ENCODE peak calls at places on chromosomes 6 and 20, in five cellular contexts. J is WTC11, G is A549, O is K562, Y is HepG2. A is an unnamed sample.

GRCh38 chr20:36654506-36654905 is 8.5 kb upstream of the SLA2 start:
- DNase-seq in J (no peak), G (no peak), Y (no peak), O (no peak), A (no peak)

GRCh38 chr20:49790077-49790798 is 22.4 kb upstream of the SLC9A8 start:
- DNase-seq in G (peak; percentile 89), O (peak; percentile 89), Y (peak; percentile 49), J (peak; percentile 33), A (no peak)

GRCh38 chr6:27839303-27840081 is 72.7 kb downstream of the OR2B2 start:
- DNase-seq in J (no peak), Y (peak; percentile 59), G (peak; percentile 74), O (no peak), A (no peak)

GRCh38 chr6:6741264-6741663 is 152.7 kb downstream of the LY86 start:
- DNase-seq in Y (no peak), G (no peak), J (no peak), O (no peak), A (no peak)

GRCh38 chr6:168277274-168277669 is 42.3 kb downstream of the DACT2 start:
- DNase-seq in G (no peak), Y (no peak), J (no peak), O (no peak), A (no peak)

GRCh38 chr20:63309261-63310071 is 16.5 kb downstream of the COL20A1 start:
- DNase-seq in G (peak; percentile 45), O (peak; percentile 77), J (peak; percentile 75), Y (peak; percentile 41), A (no peak)

GRCh38 chr20:23629017-23629541 is 8.7 kb downstream of the CST3 start:
- DNase-seq in Y (peak; percentile 98), O (no peak), G (peak; percentile 83), J (no peak), A (no peak)

GRCh38 chr6:11810039-11810541 is 31.5 kb upstream of the ADTRP start:
- DNase-seq in G (peak; percentile 90), O (peak; percentile 45), Y (no peak), J (no peak), A (no peak)

GRCh38 chr6:121858976-121859375 is 423.5 kb downstream of the GJA1 start:
- DNase-seq in Y (no peak), G (no peak), J (no peak), O (no peak), A (no peak)

GRCh38 chr6:40733290-40733689 is 146.1 kb upstream of the LRFN2 start:
- DNase-seq in G (no peak), O (no peak), J (no peak), Y (no peak), A (no peak)

GRCh38 chr20:43937586-43937985 is 22.9 kb downstream of the TOX2 start:
- DNase-seq in G (no peak), O (no peak), J (no peak), Y (no peak), A (no peak)

GRCh38 chr20:41340327-41341055 is at the start of gene LPIN3:
- DNase-seq in O (peak; percentile 98), J (peak; percentile 94), Y (peak; percentile 92), G (peak; percentile 91), A (no peak)

GRCh38 chr20:41141153-41141815 is 3.9 kb downstream of the PLCG1 start:
- DNase-seq in O (peak; percentile 29), G (no peak), J (no peak), Y (peak; percentile 49), A (no peak)

GRCh38 chr20:17698419-17698818 is 1.3 kb upstream of the BANF2 start:
- DNase-seq in G (no peak), O (no peak), Y (no peak), J (no peak), A (no peak)

GRCh38 chr6:136317023-136317649 is 27.5 kb upstream of the BCLAF1 start:
- DNase-seq in G (peak; percentile 69), O (peak; percentile 68), Y (peak; percentile 62), J (peak; percentile 60), A (peak; percentile 4)

GRCh38 chr6:124882580-124883393 is 79.5 kb upstream of the RNF217 start:
- DNase-seq in J (no peak), G (peak; percentile 61), O (no peak), Y (no peak), A (no peak)

GRCh38 chr20:3887870-3888614 is 1.1 kb upstream of the PANK2 start:
- DNase-seq in O (no peak), J (no peak), G (peak; percentile 42), Y (no peak), A (no peak)

GRCh38 chr6:33985333-33985751 is 160.5 kb downstream of the GRM4 start:
- DNase-seq in G (no peak), Y (no peak), J (no peak), O (no peak), A (no peak)

GRCh38 chr6:33320315-33321181 is 3.0 kb upstream of the ZBTB22 start:
- DNase-seq in J (no peak), O (no peak), Y (no peak), G (no peak), A (no peak)

GRCh38 chr6:56916849-56917551 is 37.9 kb upstream of the BEND6 start:
- DNase-seq in O (no peak), G (no peak), J (no peak), Y (no peak), A (no peak)

GRCh38 chr20:20480126-20480525 is 112.2 kb downstream of the INSM1 start:
- DNase-seq in Y (no peak), J (no peak), G (no peak), O (no peak), A (no peak)
- TF ChIP-seq ESRRA in Y (no peak), J (no peak), G (no peak), O (no peak), A (no peak)

DNA sequence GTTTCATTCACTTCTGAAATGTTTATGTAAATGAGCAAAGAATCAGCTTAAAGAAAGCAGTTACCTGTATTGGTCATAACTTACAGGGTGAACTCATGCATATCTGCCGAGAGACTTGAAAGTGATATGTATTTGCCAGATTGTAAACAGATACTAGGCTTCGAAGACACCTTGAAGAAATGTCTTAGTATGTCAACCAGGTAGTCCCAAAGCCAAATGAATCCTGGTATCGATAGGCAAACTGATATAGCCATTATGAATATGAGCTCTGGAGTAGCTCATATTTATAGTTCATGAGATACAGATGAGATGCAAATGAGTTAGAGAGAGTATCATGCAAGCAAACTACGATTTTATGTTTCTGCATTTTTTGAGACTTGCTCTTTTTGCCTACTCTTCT is 55.8 kb downstream of the RNF182 start:
- DNase-seq in G (no peak), J (no peak), O (no peak), Y (no peak), A (no peak)
- TF ChIP-seq ESRRA in G (no peak), J (no peak), O (no peak), Y (no peak), A (no peak)

GRCh38 chr20:48706116-48706656 is 121.6 kb downstream of the PREX1 start:
- DNase-seq in G (no peak), Y (no peak), J (no peak), O (no peak), A (no peak)

GRCh38 chr20:48706710-48707339 is 121.0 kb downstream of the PREX1 start:
- DNase-seq in J (no peak), O (no peak), G (no peak), Y (no peak), A (no peak)

GRCh38 chr20:48704761-48705160 is 123.0 kb downstream of the PREX1 start:
- DNase-seq in Y (no peak), G (no peak), J (no peak), O (no peak), A (no peak)

GRCh38 chr20:48703511-48704219 is 124.1 kb downstream of the PREX1 start:
- DNase-seq in J (no peak), Y (no peak), O (no peak), G (no peak), A (no peak)

DNA sequence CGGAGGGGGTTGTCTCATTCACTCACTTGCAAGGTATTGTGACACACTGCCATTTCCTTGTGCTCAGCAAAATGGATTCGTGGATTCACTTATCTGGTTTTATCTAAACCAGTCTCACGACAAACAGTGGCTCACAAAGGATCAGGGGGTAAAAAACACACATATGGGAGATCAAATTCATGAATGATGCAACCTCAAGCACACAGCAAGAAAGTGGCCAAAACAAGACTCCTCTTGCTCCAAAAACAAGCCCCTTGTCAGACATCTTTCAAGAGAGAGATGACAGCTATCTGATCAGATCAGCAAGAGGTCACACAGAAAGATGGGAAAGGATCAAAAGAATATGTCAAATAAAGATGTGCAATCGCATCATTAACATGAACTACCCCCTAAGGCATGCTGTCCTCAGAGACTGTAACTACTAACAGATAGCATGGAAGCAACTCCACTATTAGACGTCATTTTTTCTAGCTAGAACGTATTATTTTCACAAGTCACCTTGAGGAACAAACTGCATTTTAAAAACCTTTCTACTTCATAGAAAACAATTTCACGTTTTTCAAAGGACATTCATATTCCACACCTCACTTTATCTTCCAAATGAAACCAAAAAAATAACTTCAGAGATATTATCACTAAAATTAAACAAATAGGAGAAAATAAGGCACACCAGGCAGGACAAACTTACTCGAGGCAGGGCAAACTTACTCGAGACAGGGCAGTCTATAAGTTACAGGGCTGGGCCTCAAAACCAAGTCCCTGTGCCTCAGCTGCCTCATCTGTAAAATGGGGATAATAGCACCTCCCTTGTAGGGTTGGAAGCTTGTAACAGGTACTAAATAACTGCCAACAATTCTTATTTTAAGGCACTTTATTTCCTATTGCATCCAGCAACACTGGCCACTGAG is 122.3 kb downstream of the PREX1 start:
- DNase-seq in J (no peak), Y (no peak), O (no peak), G (no peak), A (no peak)
- TF ChIP-seq ESRRA in J (no peak), Y (no peak), O (no peak), G (no peak), A (no peak)

GRCh38 chr6:87905101-87905517 is 142.5 kb upstream of the SPACA1 start:
- DNase-seq in O (no peak), Y (no peak), J (no peak), G (no peak), A (peak; percentile 87)
- TF ChIP-seq ESRRA in O (no peak), Y (no peak), J (no peak), G (no peak), A (no peak)

GRCh38 chr6:73520688-73521350 is at the start of gene EEF1A1:
- DNase-seq in J (peak; percentile 99), G (peak; percentile 98), O (peak; percentile 80), Y (peak; percentile 98), A (peak; percentile 98)

GRCh38 chr6:73521351-73522254 is 771 bp upstream of the EEF1A1 start:
- DNase-seq in G (peak; percentile 53), Y (peak; percentile 69), O (peak; percentile 62), J (peak; percentile 78), A (no peak)

GRCh38 chr6:73519943-73520687 is 717 bp downstream of the EEF1A1 start:
- DNase-seq in O (peak; percentile 64), Y (peak; percentile 59), J (peak; percentile 38), G (peak; percentile 72), A (no peak)

GRCh38 chr6:73525546-73526330 is 4.9 kb upstream of the EEF1A1 start:
- DNase-seq in J (no peak), O (no peak), G (no peak), Y (no peak), A (no peak)

DNA sequence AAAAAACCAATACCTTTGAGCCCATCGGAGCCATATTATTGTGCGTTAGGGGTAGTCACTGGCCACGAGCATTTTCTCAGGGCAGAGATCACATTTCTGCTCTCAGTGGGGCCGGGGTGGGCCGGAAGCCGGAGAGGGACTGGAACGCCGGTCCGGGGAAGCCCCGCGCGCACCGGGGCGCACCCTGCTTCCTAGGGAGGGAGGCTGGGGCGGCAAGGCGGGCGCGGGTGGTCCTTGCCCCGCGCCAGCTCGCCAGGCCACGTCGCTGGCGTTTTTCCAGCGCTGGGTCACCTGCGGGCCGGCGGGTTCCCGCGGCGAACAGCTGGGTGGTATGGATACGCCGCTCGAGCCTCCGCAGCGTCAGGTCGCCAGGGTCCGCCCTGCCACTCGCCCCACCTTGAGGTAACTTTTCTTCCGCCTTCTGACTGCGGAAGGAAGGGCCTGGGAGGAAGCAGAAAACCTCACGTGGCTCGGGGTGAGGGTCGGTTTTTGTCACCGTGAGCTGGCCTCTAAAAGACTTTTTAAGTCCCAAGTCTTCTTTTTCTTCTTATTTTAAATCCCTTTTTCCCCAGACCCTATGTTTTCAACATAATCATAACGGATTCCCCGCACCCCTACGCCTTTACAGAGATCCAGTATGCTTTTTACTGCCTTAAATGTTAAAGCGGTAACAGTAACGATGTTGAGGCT is 2.7 kb upstream of the EEF1A1 start:
- DNase-seq in Y (peak; percentile 66), G (peak; percentile 84), O (peak; percentile 81), J (peak; percentile 53), A (no peak)
- TF ChIP-seq ESRRA in Y (peak; percentile 68), G (no peak), O (no peak), J (no peak), A (no peak)

A was measured in GM12878.